ENCODE peak calls at places on chromosome 2, in seven cellular contexts. B is AG08396; E is HCT116; U is RPMI7951; R is activated CD8-positive, alpha-beta memory T cell treated with anti-CD3 and anti-CD28 coated beads for 4 hours; V is CD8-positive, alpha-beta memory T cell; O is EH. J is an unnamed sample.

GRCh38 chr2:37585295-37585908 is 86.0 kb downstream of the CDC42EP3 start:
- DNase-seq in B (peak), E (no peak), U (peak), R (no peak), V (no peak), O (peak), J (peak)

GRCh38 chr2:179107737-179108136 is 57.8 kb upstream of the CCDC141 start:
- DNase-seq in B (no peak), E (no peak), U (peak), R (no peak), V (no peak), O (peak), J (no peak)

GRCh38 chr2:44943693-44944101 is 2.2 kb downstream of the SIX3 start:
- DNase-seq in B (no peak), E (no peak), U (no peak), R (no peak), V (no peak), O (no peak), J (no peak)

GRCh38 chr2:240420206-240420899 is 15.1 kb upstream of the GPC1 start:
- DNase-seq in B (no peak), E (no peak), U (no peak), R (no peak), V (no peak), O (no peak), J (no peak)

GRCh38 chr2:8676915-8677645 is 4.8 kb upstream of the ID2 start:
- DNase-seq in B (no peak), E (no peak), U (no peak), R (no peak), V (no peak), O (peak), J (no peak)

GRCh38 chr2:60581461-60582282 is 28.2 kb upstream of the BCL11A start:
- DNase-seq in B (peak), E (no peak), U (peak), R (peak), V (peak), O (peak), J (peak)

GRCh38 chr2:118940008-118940407 is 2.0 kb upstream of the MARCO start:
- DNase-seq in B (no peak), E (no peak), U (no peak), R (no peak), V (no peak), O (no peak), J (no peak)

GRCh38 chr2:33425660-33426059 is 50.8 kb upstream of the RASGRP3 start:
- DNase-seq in B (no peak), E (no peak), U (peak), R (no peak), V (no peak), O (peak), J (no peak)

GRCh38 chr2:36352024-36352398 is 3.6 kb upstream of the CRIM1 start:
- DNase-seq in B (no peak), E (peak), U (peak), R (no peak), V (peak), O (peak), J (peak)

GRCh38 chr2:72004976-72005375 is 142.7 kb downstream of the CYP26B1 start:
- DNase-seq in B (no peak), E (no peak), U (no peak), R (no peak), V (no peak), O (no peak), J (peak)

GRCh38 chr2:3486047-3487027 is 33.0 kb downstream of the ADI1 start:
- DNase-seq in B (no peak), E (no peak), U (no peak), R (no peak), V (no peak), O (no peak), J (no peak)

GRCh38 chr2:31267437-31268120 is 33.6 kb downstream of the EHD3 start:
- DNase-seq in B (no peak), E (no peak), U (no peak), R (no peak), V (no peak), O (no peak), J (no peak)

GRCh38 chr2:85999131-85999831 is 106.4 kb downstream of the POLR1A start:
- DNase-seq in B (peak), E (no peak), U (peak), R (no peak), V (peak), O (peak), J (no peak)

GRCh38 chr2:96926236-96926635 is 56.4 kb upstream of the SEMA4C start:
- DNase-seq in B (no peak), E (no peak), U (no peak), R (no peak), V (no peak), O (no peak), J (no peak)

GRCh38 chr2:66522591-66523379 is 87.9 kb downstream of the MEIS1 start:
- DNase-seq in B (no peak), E (no peak), U (no peak), R (no peak), V (no peak), O (no peak), J (no peak)

GRCh38 chr2:6639870-6640639 is 225.7 kb downstream of the CMPK2 start:
- DNase-seq in B (no peak), E (no peak), U (no peak), R (no peak), V (no peak), O (no peak), J (no peak)

J was measured in H4.